ENCODE peak calls at places on chromosomes 7 and 10, in four cellular contexts. D is H1, P is GM12878, F is HepG2. X is an unnamed sample.
A peak's percentile ranks its signal among the peaks of the same experiment; 100 is the strongest.

GRCh38 chr7:92880212-92881090 is 44.1 kb upstream of the CDK6 start:
- DNase-seq in D (peak; percentile 27), F (peak; percentile 62), P (no peak), X (peak; percentile 66)

GRCh38 chr7:102042016-102042656 is 224.7 kb downstream of the CUX1 start:
- DNase-seq in D (no peak), F (peak; percentile 59), P (no peak), X (no peak)

GRCh38 chr7:91198371-91198770 is 65.9 kb upstream of the FZD1 start:
- DNase-seq in D (no peak), F (no peak), P (no peak), X (no peak)

GRCh38 chr7:101823086-101823485 is 5.7 kb downstream of the CUX1 start:
- DNase-seq in D (no peak), F (no peak), P (no peak), X (no peak)

GRCh38 chr7:15508258-15508657 is 53.6 kb downstream of the AGMO start:
- DNase-seq in D (no peak), F (no peak), P (no peak), X (no peak)

GRCh38 chr10:33032354-33033254 is 74.6 kb upstream of the ITGB1 start:
- DNase-seq in F (peak; percentile 5), P (no peak), D (no peak), X (no peak)

GRCh38 chr7:50610521-50611277 is 45.5 kb upstream of the DDC start:
- DNase-seq in F (no peak), P (no peak), D (no peak), X (no peak)

GRCh38 chr7:24741691-24742639 is 15.3 kb downstream of the GSDME start:
- DNase-seq in D (no peak), F (no peak), P (no peak), X (no peak)

GRCh38 chr10:102504179-102504975 is 605 bp downstream of the SUFU start:
- DNase-seq in D (peak; percentile 38), P (no peak), F (no peak), X (peak; percentile 38)

GRCh38 chr7:87474046-87474445 is 1.4 kb downstream of the ABCB4 start:
- DNase-seq in P (peak; percentile 15), D (no peak), F (no peak), X (no peak)

GRCh38 chr7:15686209-15686956 is at the start of gene MEOX2:
- DNase-seq in P (no peak), F (no peak), D (no peak), X (no peak)

GRCh38 chr7:73451780-73452398 is 18.3 kb downstream of the FZD9 start:
- DNase-seq in P (peak; percentile 9), D (no peak), F (peak; percentile 57), X (peak; percentile 69)

GRCh38 chr10:96585726-96586418 is 940 bp downstream of the TM9SF3 start:
- DNase-seq in D (no peak), F (no peak), P (no peak), X (no peak)

GRCh38 chr10:124693801-124694416 is 50.3 kb downstream of the FAM53B start:
- DNase-seq in P (no peak), F (no peak), D (no peak), X (peak; percentile 70)

GRCh38 chr10:68154211-68154497 is 44.9 kb downstream of the MYPN start:
- DNase-seq in D (no peak), P (no peak), F (no peak), X (no peak)

GRCh38 chr7:30727061-30727945 is 24.6 kb upstream of the INMT start:
- DNase-seq in F (no peak), D (no peak), P (no peak), X (no peak)

GRCh38 chr7:48680996-48681395 is 243.4 kb upstream of the CDC14C start:
- DNase-seq in P (no peak), F (no peak), D (no peak), X (no peak)

GRCh38 chr10:43226441-43226840 is 40.4 kb downstream of the RASGEF1A start:
- DNase-seq in D (no peak), F (no peak), P (no peak), X (no peak)

GRCh38 chr10:3808689-3809199 is 23.7 kb upstream of the KLF6 start:
- DNase-seq in P (no peak), F (no peak), D (no peak), X (no peak)

GRCh38 chr10:12405342-12406320 is 56.3 kb downstream of the CAMK1D start:
- DNase-seq in D (no peak), P (no peak), F (no peak), X (no peak)

GRCh38 chr7:117666019-117666418 is 186.2 kb downstream of the CFTR start:
- DNase-seq in D (no peak), P (no peak), F (no peak), X (no peak)

GRCh38 chr10:82737556-82737955 is 862.6 kb downstream of the NRG3 start:
- DNase-seq in F (no peak), P (no peak), D (no peak), X (no peak)

GRCh38 chr10:13100349-13101294 is 659 bp downstream of the OPTN start:
- DNase-seq in D (no peak), P (no peak), F (peak; percentile 15), X (peak; percentile 27)

GRCh38 chr10:786666-787512 is 97.4 kb upstream of the DIP2C start:
- DNase-seq in F (no peak), P (no peak), D (no peak), X (peak; percentile 4)

GRCh38 chr7:123498651-123499050 is 35.7 kb downstream of the IQUB start:
- DNase-seq in F (no peak), P (no peak), D (no peak), X (peak; percentile 24)

GRCh38 chr10:118823256-118823907 is 68.6 kb upstream of the CACUL1 start:
- DNase-seq in F (no peak), P (no peak), D (no peak), X (no peak)

GRCh38 chr7:100892364-100893317 is 3.0 kb downstream of the ACHE start:
- DNase-seq in P (no peak), D (no peak), F (no peak), X (no peak)

GRCh38 chr7:100897111-100897608 is 1.5 kb upstream of the ACHE start:
- DNase-seq in F (no peak), D (no peak), P (no peak), X (peak; percentile 80)

GRCh38 chr10:93652857-93653256 is 40.5 kb downstream of the PDE6C start:
- DNase-seq in F (no peak), D (no peak), P (no peak), X (no peak)

GRCh38 chr10:92734288-92734687 is 44.5 kb downstream of the HHEX start:
- DNase-seq in D (no peak), F (no peak), P (no peak), X (no peak)

GRCh38 chr7:114530074-114530611 is 115.5 kb downstream of the FOXP2 start:
- DNase-seq in F (no peak), P (no peak), D (no peak), X (no peak)

GRCh38 chr10:22599048-22599561 is 115.3 kb downstream of the PIP4K2A start:
- DNase-seq in D (no peak), F (no peak), P (peak; percentile 49), X (peak; percentile 16)

GRCh38 chr10:8305871-8306652 is 251.6 kb downstream of the GATA3 start:
- DNase-seq in P (no peak), F (no peak), D (no peak), X (no peak)

GRCh38 chr7:155717010-155717744 is 72.7 kb downstream of the RBM33 start:
- DNase-seq in P (no peak), D (no peak), F (no peak), X (peak; percentile 43)

GRCh38 chr7:141158562-141158961 is 84.7 kb downstream of the TMEM178B start:
- DNase-seq in F (no peak), D (no peak), P (peak; percentile 34), X (peak; percentile 9)

GRCh38 chr7:141157138-141157765 is 83.4 kb downstream of the TMEM178B start:
- DNase-seq in D (no peak), F (no peak), P (no peak), X (no peak)

GRCh38 chr7:141160246-141160855 is 86.5 kb downstream of the TMEM178B start:
- DNase-seq in F (no peak), D (no peak), P (no peak), X (no peak)

GRCh38 chr7:141161550-141161949 is 87.7 kb downstream of the TMEM178B start:
- DNase-seq in P (no peak), F (no peak), D (no peak), X (no peak)

GRCh38 chr7:141161959-141162547 is 88.2 kb downstream of the TMEM178B start:
- DNase-seq in F (no peak), D (no peak), P (no peak), X (no peak)
- TF ChIP-seq BRCA1 in F (no peak), D (no peak), P (no peak), X (no peak)

DNA sequence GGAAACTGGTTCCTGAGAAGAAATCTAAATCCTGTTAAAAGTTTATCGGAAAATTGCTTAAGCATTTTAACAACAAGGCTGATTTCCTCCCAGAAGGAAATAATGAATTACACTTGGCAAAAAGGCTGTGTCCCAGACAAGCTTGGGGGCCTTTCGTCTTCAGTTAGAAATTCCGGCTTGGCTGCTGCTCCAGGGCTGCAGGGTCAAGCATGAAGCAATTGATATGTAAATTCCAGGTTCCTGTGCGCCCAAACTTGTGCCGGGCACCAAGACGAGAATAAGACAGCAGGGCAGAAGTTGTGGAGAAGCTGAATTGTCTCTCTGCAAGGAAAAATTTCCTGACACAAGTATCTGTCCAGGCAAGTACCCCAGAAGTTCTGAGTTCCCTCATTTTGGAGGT is 38.1 kb upstream of the LBX1 start:
- DNase-seq in D (no peak), P (no peak), F (no peak), X (no peak)
- TF ChIP-seq GABPA in D (no peak), P (no peak), F (no peak), X (no peak)

GRCh38 chr10:14658331-14659122 is 116.2 kb downstream of the FAM107B start:
- DNase-seq in D (no peak), P (peak; percentile 64), F (no peak), X (no peak)
- TF ChIP-seq BRCA1 in D (no peak), P (no peak), F (no peak), X (no peak)

GRCh38 chr10:77173615-77174461 is 463.8 kb downstream of the KCNMA1 start:
- DNase-seq in P (peak; percentile 28), F (peak; percentile 61), D (peak; percentile 72), X (peak; percentile 81)
- TF ChIP-seq GABPA in P (no peak), F (no peak), D (no peak), X (no peak)

GRCh38 chr7:84251183-84251845 is 56.7 kb upstream of the SEMA3A start:
- DNase-seq in P (no peak), D (no peak), F (no peak), X (no peak)
- TF ChIP-seq BRCA1 in P (no peak), D (no peak), F (no peak), X (no peak)

DNA sequence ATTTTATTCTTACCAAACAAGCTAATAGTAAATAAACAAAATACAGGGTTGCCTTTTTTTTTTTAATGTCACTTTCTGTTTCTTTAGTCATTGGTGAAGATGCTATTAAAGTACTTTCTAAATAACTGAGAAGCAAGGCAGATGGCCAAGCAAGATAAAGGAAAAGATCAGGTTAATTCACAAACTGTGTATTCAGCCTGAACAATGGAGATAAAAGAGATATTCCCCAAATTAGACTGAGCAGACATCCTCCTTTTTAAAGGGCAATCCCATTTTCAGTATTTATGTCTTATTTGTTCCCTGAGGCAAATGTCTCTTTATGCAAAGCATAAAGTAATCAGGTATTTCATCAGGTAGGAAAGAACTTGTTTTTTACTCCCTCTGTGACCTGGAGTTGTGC is 23.2 kb upstream of the XRCC2 start:
- DNase-seq in P (no peak), F (no peak), D (no peak), X (no peak)
- TF ChIP-seq GABPA in P (no peak), F (no peak), D (no peak), X (no peak)

X was measured in K562.